ENCODE peak calls at places on chromosomes 6 and 20, in four cellular contexts. One of them, this sample, is unnamed.
A peak's percentile ranks its signal among the peaks of the same experiment; 100 is the strongest.

GRCh38 chr6:38110407-38111025 is 291.0 kb downstream of the ZFAND3 start:
- DNase-seq in T-cell: no peak
- DNase-seq in psoas muscle: peak; percentile 25
- DNase-seq in stimulated activated naive B cell treated with anti-CD40 and anti-IgM and Interleukin-4, amounts not matched to agents 10 μg/mL and 1 μg/mL and 100 μg/mL, for 72 hours: no peak
- DNase-seq in this sample: no peak

GRCh38 chr20:47487175-47487917 is 14.3 kb upstream of the NCOA3 start:
- DNase-seq in T-cell: peak; percentile 56
- DNase-seq in psoas muscle: no peak
- DNase-seq in stimulated activated naive B cell treated with anti-CD40 and anti-IgM and Interleukin-4, amounts not matched to agents 10 μg/mL and 1 μg/mL and 100 μg/mL, for 72 hours: peak; percentile 75
- DNase-seq in this sample: peak; percentile 49

GRCh38 chr20:38861071-38861401 is 55.5 kb downstream of the PPP1R16B start:
- DNase-seq in T-cell: no peak
- DNase-seq in psoas muscle: no peak
- DNase-seq in stimulated activated naive B cell treated with anti-CD40 and anti-IgM and Interleukin-4, amounts not matched to agents 10 μg/mL and 1 μg/mL and 100 μg/mL, for 72 hours: no peak
- DNase-seq in this sample: no peak

GRCh38 chr6:138798028-138798427 is 2.1 kb downstream of the ECT2L start:
- DNase-seq in T-cell: no peak
- DNase-seq in psoas muscle: no peak
- DNase-seq in stimulated activated naive B cell treated with anti-CD40 and anti-IgM and Interleukin-4, amounts not matched to agents 10 μg/mL and 1 μg/mL and 100 μg/mL, for 72 hours: no peak
- DNase-seq in this sample: no peak

GRCh38 chr20:50725722-50726000 is 5.7 kb upstream of the PARD6B start:
- DNase-seq in T-cell: no peak
- DNase-seq in psoas muscle: no peak
- DNase-seq in stimulated activated naive B cell treated with anti-CD40 and anti-IgM and Interleukin-4, amounts not matched to agents 10 μg/mL and 1 μg/mL and 100 μg/mL, for 72 hours: no peak
- DNase-seq in this sample: no peak

GRCh38 chr20:5153612-5154542 is 27.1 kb downstream of the CDS2 start:
- DNase-seq in T-cell: no peak
- DNase-seq in psoas muscle: no peak
- DNase-seq in stimulated activated naive B cell treated with anti-CD40 and anti-IgM and Interleukin-4, amounts not matched to agents 10 μg/mL and 1 μg/mL and 100 μg/mL, for 72 hours: no peak
- DNase-seq in this sample: no peak

GRCh38 chr20:9609892-9610502 is 95.6 kb downstream of the LAMP5 start:
- DNase-seq in T-cell: no peak
- DNase-seq in psoas muscle: no peak
- DNase-seq in stimulated activated naive B cell treated with anti-CD40 and anti-IgM and Interleukin-4, amounts not matched to agents 10 μg/mL and 1 μg/mL and 100 μg/mL, for 72 hours: no peak
- DNase-seq in this sample: peak; percentile 55

GRCh38 chr20:36491901-36492617 is 49.3 kb upstream of the MYL9 start:
- DNase-seq in T-cell: peak; percentile 65
- DNase-seq in psoas muscle: no peak
- DNase-seq in stimulated activated naive B cell treated with anti-CD40 and anti-IgM and Interleukin-4, amounts not matched to agents 10 μg/mL and 1 μg/mL and 100 μg/mL, for 72 hours: no peak
- DNase-seq in this sample: peak; percentile 61

GRCh38 chr6:112626468-112627082 is 279.4 kb downstream of the RFPL4B start:
- DNase-seq in T-cell: no peak
- DNase-seq in psoas muscle: no peak
- DNase-seq in stimulated activated naive B cell treated with anti-CD40 and anti-IgM and Interleukin-4, amounts not matched to agents 10 μg/mL and 1 μg/mL and 100 μg/mL, for 72 hours: no peak
- DNase-seq in this sample: no peak

GRCh38 chr6:146890644-146891434 is 292.1 kb downstream of the ADGB start:
- DNase-seq in T-cell: no peak
- DNase-seq in psoas muscle: no peak
- DNase-seq in stimulated activated naive B cell treated with anti-CD40 and anti-IgM and Interleukin-4, amounts not matched to agents 10 μg/mL and 1 μg/mL and 100 μg/mL, for 72 hours: no peak
- DNase-seq in this sample: no peak

GRCh38 chr6:159808647-159809046 is 8.6 kb downstream of the PNLDC1 start:
- DNase-seq in T-cell: no peak
- DNase-seq in psoas muscle: no peak
- DNase-seq in stimulated activated naive B cell treated with anti-CD40 and anti-IgM and Interleukin-4, amounts not matched to agents 10 μg/mL and 1 μg/mL and 100 μg/mL, for 72 hours: no peak
- DNase-seq in this sample: no peak

GRCh38 chr6:15872252-15873103 is 209.7 kb upstream of the DTNBP1 start:
- DNase-seq in T-cell: no peak
- DNase-seq in psoas muscle: no peak
- DNase-seq in stimulated activated naive B cell treated with anti-CD40 and anti-IgM and Interleukin-4, amounts not matched to agents 10 μg/mL and 1 μg/mL and 100 μg/mL, for 72 hours: no peak
- DNase-seq in this sample: no peak